ENCODE peak calls at places on chromosomes 12 and 14, in ten cellular contexts. R, C, G, I, J, Y, E, B, D and U are unnamed samples.

GRCh38 chr12:104163631-104164030 is 25.6 kb upstream of the NFYB start:
- DNase-seq in R (no peak), C (no peak), Y (no peak), E (no peak), J (no peak), D (peak; percentile 48), I (no peak), B (no peak), G (no peak), U (no peak)

GRCh38 chr12:102816816-102817434 is 100.1 kb downstream of the PAH start:
- DNase-seq in R (peak; percentile 50), C (no peak), I (no peak), J (no peak), D (peak; percentile 74), Y (no peak), E (no peak), G (no peak), B (no peak), U (no peak)

GRCh38 chr12:64739778-64740177 is 19.4 kb downstream of the GNS start:
- DNase-seq in B (no peak), G (no peak), Y (no peak), R (peak; percentile 33), I (no peak), J (no peak), E (no peak), D (no peak), C (no peak), U (no peak)

GRCh38 chr12:31118347-31118830 is 44.7 kb downstream of the DDX11 start:
- DNase-seq in D (no peak), J (no peak), E (no peak), G (no peak), I (no peak), R (peak; percentile 48), B (no peak), Y (no peak), C (no peak), U (no peak)

GRCh38 chr14:101495827-101496778 is 65.2 kb upstream of the DIO3 start:
- DNase-seq in E (no peak), Y (no peak), C (no peak), J (no peak), R (no peak), G (peak; percentile 16), D (no peak), I (no peak), B (no peak), U (peak; percentile 55)

GRCh38 chr12:57300961-57301584 is 50.1 kb upstream of the STAC3 start:
- DNase-seq in D (no peak), J (no peak), Y (no peak), R (no peak), I (no peak), C (no peak), E (no peak), B (no peak), G (no peak), U (no peak)

GRCh38 chr12:107405436-107405835 is 280.2 kb upstream of the PWP1 start:
- DNase-seq in Y (no peak), R (no peak), C (no peak), E (no peak), J (peak; percentile 18), D (no peak), I (no peak), B (peak; percentile 48), G (no peak), U (no peak)

GRCh38 chr14:87411370-87411769 is 581.6 kb downstream of the GALC start:
- DNase-seq in J (no peak), D (no peak), Y (no peak), R (no peak), G (no peak), I (no peak), C (no peak), E (no peak), B (no peak), U (no peak)

GRCh38 chr12:38053113-38053512 is 263.5 kb upstream of the ALG10B start:
- DNase-seq in J (no peak), E (no peak), Y (no peak), D (no peak), B (no peak), I (no peak), R (no peak), C (no peak), G (no peak), U (no peak)

GRCh38 chr14:91367173-91368171 is 50.1 kb downstream of the CCDC88C start:
- DNase-seq in D (no peak), R (peak; percentile 22), J (no peak), Y (no peak), E (peak; percentile 88), C (no peak), B (no peak), G (no peak), I (peak; percentile 67), U (no peak)

GRCh38 chr12:68440068-68440581 is 108.0 kb upstream of the MDM1 start:
- DNase-seq in I (no peak), Y (no peak), R (no peak), J (peak; percentile 18), C (no peak), D (peak; percentile 65), G (no peak), E (no peak), B (no peak), U (no peak)

GRCh38 chr12:70892593-70892992 is 27.9 kb downstream of the PTPRR start:
- DNase-seq in J (no peak), D (no peak), I (no peak), G (no peak), Y (no peak), C (no peak), B (no peak), R (no peak), E (no peak), U (no peak)

DNA sequence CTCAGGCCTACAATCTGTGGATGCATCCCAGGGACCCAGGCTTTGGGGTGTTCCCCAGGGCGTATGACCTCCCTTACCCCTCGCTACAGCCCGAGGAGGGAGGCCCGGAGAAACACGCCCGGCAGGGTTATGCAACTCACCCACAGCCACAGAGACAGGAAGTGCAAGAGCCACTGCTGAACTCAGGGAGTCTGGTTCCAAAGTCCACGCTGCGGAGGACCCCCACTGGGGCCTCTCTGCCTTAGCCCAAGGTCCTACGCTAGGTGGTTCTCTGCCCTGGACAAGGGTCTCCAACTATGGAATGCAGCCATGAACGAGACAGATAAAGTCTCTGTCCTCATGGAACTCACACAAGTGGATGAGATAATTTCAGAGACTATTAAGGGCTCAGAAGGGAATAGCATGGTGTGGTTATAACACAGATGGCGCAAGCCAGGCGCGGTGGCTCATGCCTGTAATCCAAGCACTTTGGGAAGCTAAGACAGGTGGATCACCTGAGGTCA is 11.3 kb downstream of the SCARB1 start:
- DNase-seq in J (no peak), D (peak; percentile 32), Y (peak; percentile 73), R (no peak), B (peak; percentile 62), G (peak; percentile 61), I (no peak), C (no peak), E (peak; percentile 59), U (no peak)
- H3K27ac ChIP-seq in J (no peak overlapping the region), D (no peak overlapping the region), Y (peak overlapping the region; percentile 19), R (peak overlapping the region; percentile 76), B (peak overlapping the region; percentile 28), G (no peak overlapping the region), I (no peak overlapping the region), C (no peak overlapping the region), E (peak overlapping the region; percentile 37), U (no peak overlapping the region)

DNA sequence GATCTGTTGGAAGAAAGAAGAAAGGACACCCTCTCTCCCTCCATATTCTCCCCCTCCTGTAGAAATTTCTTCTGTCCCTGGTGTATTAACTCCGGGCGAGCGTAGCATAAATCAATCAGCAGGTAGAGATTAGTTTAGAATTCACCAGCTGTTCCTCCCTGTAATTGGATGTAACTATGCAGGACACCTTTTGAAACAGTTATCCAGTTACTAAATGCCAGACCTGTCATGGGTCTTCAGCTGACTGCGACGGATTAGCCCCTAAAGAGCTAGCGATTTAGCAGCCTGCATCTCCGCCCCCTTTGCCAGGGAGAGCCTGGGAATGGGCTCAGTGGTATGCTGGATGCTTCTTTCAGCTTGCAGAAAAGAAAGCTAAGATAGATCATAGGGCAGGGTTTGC is 16.4 kb downstream of the COPZ1 start:
- DNase-seq in B (no peak), D (no peak), J (no peak), R (no peak), I (no peak), C (no peak), Y (no peak), G (no peak), E (no peak), U (no peak)
- H3K4me3 ChIP-seq in B (no peak overlapping the region), D (no peak overlapping the region), J (no peak overlapping the region), R (no peak overlapping the region), I (no peak overlapping the region), C (no peak overlapping the region), Y (no peak overlapping the region), G (no peak overlapping the region), E (no peak overlapping the region), U (no peak overlapping the region)

DNA sequence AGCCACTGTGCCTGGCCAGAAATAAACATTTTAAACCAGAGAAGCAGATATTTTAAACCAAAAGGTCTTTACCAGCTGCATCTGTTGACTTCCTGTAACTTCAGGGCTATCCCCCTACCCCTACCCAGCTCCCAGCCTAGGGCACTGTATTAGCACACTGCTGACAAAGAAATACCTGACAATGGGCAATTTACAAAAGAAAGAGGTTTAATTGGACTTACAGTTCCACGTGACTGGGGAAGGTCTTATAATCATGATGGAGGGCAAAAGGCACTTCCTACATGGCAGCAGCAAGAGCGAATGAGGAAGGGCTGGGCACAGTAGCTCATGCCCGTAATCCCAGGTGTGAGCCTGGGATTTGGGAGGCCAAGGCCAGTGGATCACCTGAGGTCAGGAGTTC is 26.0 kb downstream of the GEMIN2 start:
- DNase-seq in I (no peak), C (no peak), E (no peak), J (no peak), R (no peak), G (no peak), Y (no peak), B (no peak), D (no peak), U (no peak)
- H3K27ac ChIP-seq in I (no peak overlapping the region), C (no peak overlapping the region), E (no peak overlapping the region), J (no peak overlapping the region), R (no peak overlapping the region), G (no peak overlapping the region), Y (no peak overlapping the region), B (no peak overlapping the region), D (no peak overlapping the region), U (no peak overlapping the region)

DNA sequence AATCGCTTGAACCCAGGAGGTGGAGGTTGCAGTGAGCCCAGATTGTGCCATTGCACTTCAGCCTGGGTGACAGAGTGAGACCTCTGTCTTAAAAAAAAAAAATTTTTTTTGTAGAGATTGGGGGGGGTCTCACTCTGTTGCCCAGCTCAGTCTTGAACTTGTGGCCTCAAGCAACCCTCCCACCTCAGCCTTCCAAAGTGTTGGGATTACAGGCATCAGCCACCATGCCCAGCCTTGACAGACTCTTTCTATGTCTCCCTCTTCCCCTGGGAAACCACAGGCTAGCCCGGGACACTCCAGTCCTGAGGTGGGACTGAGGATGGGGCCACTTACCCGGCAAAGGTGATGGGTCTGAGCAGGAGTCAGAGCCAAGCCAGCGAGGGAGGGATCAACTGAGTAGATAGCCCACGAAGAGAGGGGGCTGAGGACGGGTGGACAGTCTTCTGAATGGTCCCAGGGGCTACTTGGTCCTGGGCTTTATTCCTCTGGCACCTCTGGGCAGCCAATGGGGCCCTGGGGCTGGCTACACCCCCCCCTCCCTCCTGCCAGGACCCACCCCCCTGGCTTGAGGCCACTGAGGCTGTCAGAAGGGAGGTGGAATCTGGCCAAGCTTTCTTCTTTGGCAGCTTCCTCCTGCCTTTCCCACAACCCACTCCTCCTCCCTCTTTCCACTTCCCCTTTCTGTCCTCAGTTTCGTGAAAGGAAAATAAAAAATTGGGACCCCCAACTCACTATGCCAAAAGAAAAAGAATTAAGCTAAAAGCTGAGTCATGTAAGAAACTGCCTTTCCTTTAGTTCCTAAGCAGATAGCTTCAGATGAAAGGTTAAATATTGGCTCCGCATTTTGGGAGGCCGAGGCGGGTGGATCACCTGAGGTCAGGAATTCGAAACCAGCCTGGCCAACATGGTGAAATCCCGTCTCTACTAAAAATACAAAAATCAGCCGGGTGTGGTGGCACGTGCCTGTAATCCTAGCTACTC is at the start of gene SDS:
- DNase-seq in D (no peak), R (no peak), C (no peak), Y (peak; percentile 28), B (peak; percentile 65), I (no peak), E (peak; percentile 43), G (peak; percentile 42), J (no peak), U (no peak)
- H3K4me3 ChIP-seq in D (no peak within 1 kb of the TSS), R (no peak within 1 kb of the TSS), C (peak within 1 kb of the TSS; percentile 32), Y (no peak within 1 kb of the TSS), B (peak within 1 kb of the TSS; percentile 36), I (no peak within 1 kb of the TSS), E (no peak within 1 kb of the TSS), G (no peak within 1 kb of the TSS), J (peak within 1 kb of the TSS; percentile 13), U (no peak within 1 kb of the TSS)